ENCODE peak calls at places on chromosomes 2 and 18, in nine cellular contexts. M is GM13977, U is RWPE1, T is SJCRH30, Y is NCI-H510A, R is SK-N-DZ, V is T-helper 9 cell, A is neuronal stem cell, O is small intestine. G is an unnamed sample.

GRCh38 chr18:74242451-74243096 is 49.2 kb downstream of the CYB5A start:
- DNase-seq in U (no peak), A (no peak), M (no peak), V (no peak), R (no peak), T (no peak), O (peak), Y (no peak), G (no peak)

GRCh38 chr2:216877085-216877484 is 17.2 kb upstream of the TNP1 start:
- DNase-seq in R (no peak), A (no peak), O (no peak), T (no peak), Y (no peak), V (no peak), U (no peak), M (no peak), G (no peak)

GRCh38 chr2:27071990-27072830 is 756 bp upstream of the OST4 start:
- DNase-seq in Y (no peak), A (no peak), R (peak), U (no peak), O (no peak), M (peak), T (peak), V (no peak), G (no peak)

GRCh38 chr2:121748202-121748601 is 7.2 kb upstream of the TSN start:
- DNase-seq in U (no peak), R (peak), M (no peak), O (no peak), Y (no peak), A (no peak), V (no peak), T (peak), G (no peak)

GRCh38 chr2:64807417-64807816 is 153.7 kb upstream of the SERTAD2 start:
- DNase-seq in Y (no peak), M (peak), U (peak), V (no peak), R (no peak), O (no peak), A (no peak), T (peak), G (no peak)

GRCh38 chr2:100767810-100768806 is 51.8 kb upstream of the NPAS2 start:
- DNase-seq in M (no peak), O (peak), V (no peak), R (no peak), Y (no peak), A (no peak), U (no peak), T (no peak), G (no peak)

GRCh38 chr2:144827404-144827803 is 307.5 kb upstream of the ZEB2 start:
- DNase-seq in R (no peak), Y (no peak), V (no peak), M (no peak), T (no peak), U (no peak), O (no peak), A (no peak), G (no peak)

GRCh38 chr2:205545971-205546370 is 136.3 kb upstream of the NRP2 start:
- DNase-seq in Y (no peak), O (no peak), R (no peak), A (no peak), U (no peak), V (no peak), M (no peak), T (no peak), G (no peak)

GRCh38 chr18:24428709-24429108 is 2.2 kb downstream of the IMPACT start:
- DNase-seq in Y (no peak), U (no peak), O (no peak), A (no peak), M (no peak), T (no peak), R (no peak), V (no peak), G (no peak)

GRCh38 chr2:1718339-1719220 is 25.7 kb downstream of the PXDN start:
- DNase-seq in V (no peak), O (no peak), T (no peak), M (no peak), R (no peak), Y (no peak), A (no peak), U (no peak), G (no peak)

GRCh38 chr2:168494190-168494711 is 38.2 kb downstream of the CERS6 start:
- DNase-seq in U (no peak), V (no peak), O (peak), T (no peak), A (no peak), M (no peak), Y (no peak), R (no peak), G (no peak)

GRCh38 chr2:38653715-38654494 is 12.0 kb upstream of the GALM start:
- DNase-seq in U (peak), Y (no peak), T (no peak), O (no peak), A (no peak), M (no peak), V (no peak), R (no peak), G (no peak)

GRCh38 chr2:131156452-131157149 is 51.5 kb downstream of the PLEKHB2 start:
- DNase-seq in U (no peak), M (peak), O (no peak), T (no peak), V (no peak), A (no peak), Y (no peak), R (no peak), G (peak)

GRCh38 chr2:171598713-171599319 is 76.5 kb downstream of the CYBRD1 start:
- DNase-seq in V (peak), M (peak), R (peak), U (peak), A (peak), O (peak), T (peak), Y (peak), G (peak)

GRCh38 chr2:152500777-152501176 is 165.8 kb downstream of the FMNL2 start:
- DNase-seq in O (no peak), U (no peak), V (no peak), R (no peak), A (no peak), T (no peak), Y (no peak), M (no peak), G (no peak)

GRCh38 chr2:28981016-28981441 is at the start of gene TOGARAM2:
- DNase-seq in V (no peak), M (no peak), R (no peak), Y (peak), U (no peak), A (no peak), O (no peak), T (no peak), G (no peak)

GRCh38 chr2:202337706-202338346 is 38.3 kb upstream of the BMPR2 start:
- DNase-seq in U (no peak), R (peak), A (no peak), Y (no peak), O (no peak), T (no peak), V (no peak), M (no peak), G (no peak)

GRCh38 chr18:76212958-76213357 is 282.1 kb downstream of the ZNF516 start:
- DNase-seq in A (peak), R (no peak), M (no peak), T (no peak), O (no peak), Y (peak), U (no peak), V (no peak), G (no peak)

GRCh38 chr18:71028285-71028762 is 739.5 kb downstream of the SOCS6 start:
- DNase-seq in T (peak), Y (no peak), R (peak), V (no peak), M (no peak), O (no peak), U (no peak), A (no peak), G (no peak)

GRCh38 chr2:176056411-176056810 is 27.4 kb downstream of the EVX2 start:
- DNase-seq in O (no peak), M (no peak), R (no peak), T (peak), V (no peak), Y (peak), U (no peak), A (no peak), G (no peak)

GRCh38 chr2:37711308-37711731 is 39.9 kb upstream of the CDC42EP3 start:
- DNase-seq in T (peak), A (no peak), M (no peak), U (peak), V (peak), O (peak), Y (no peak), R (no peak), G (peak)

GRCh38 chr2:42967959-42968674 is 175.7 kb upstream of the HAAO start:
- DNase-seq in T (peak), M (no peak), U (no peak), V (no peak), R (peak), Y (no peak), O (no peak), A (no peak), G (no peak)

GRCh38 chr2:176729706-176730569 is 460.7 kb downstream of the MTX2 start:
- DNase-seq in T (no peak), M (no peak), O (peak), U (no peak), R (no peak), A (no peak), V (no peak), Y (no peak), G (no peak)

GRCh38 chr2:189628817-189629552 is 32.3 kb upstream of the ASNSD1 start:
- DNase-seq in A (no peak), O (no peak), R (no peak), V (no peak), Y (no peak), T (no peak), U (no peak), M (no peak), G (no peak)

GRCh38 chr2:19356545-19357382 is 1.7 kb downstream of the OSR1 start:
- DNase-seq in Y (no peak), A (no peak), M (peak), U (no peak), V (no peak), T (no peak), R (no peak), O (no peak), G (no peak)

GRCh38 chr2:28618221-28619141 is 122.6 kb downstream of the PLB1 start:
- DNase-seq in U (no peak), M (no peak), O (no peak), R (no peak), Y (no peak), V (no peak), T (no peak), A (no peak), G (no peak)

GRCh38 chr18:59612461-59612860 is 84.8 kb downstream of the CCBE1 start:
- DNase-seq in A (no peak), O (no peak), R (no peak), M (no peak), Y (no peak), T (no peak), V (no peak), U (no peak), G (no peak)

GRCh38 chr2:111703759-111704158 is 180.2 kb downstream of the ANAPC1 start:
- DNase-seq in M (no peak), A (no peak), T (no peak), Y (no peak), O (no peak), R (no peak), U (no peak), V (no peak), G (no peak)

GRCh38 chr2:235827585-235827992 is 333.7 kb downstream of the AGAP1 start:
- DNase-seq in T (peak), R (no peak), A (no peak), M (no peak), U (peak), O (peak), Y (no peak), V (no peak), G (no peak)

GRCh38 chr2:200308001-200308400 is 1.5 kb downstream of the SPATS2L start:
- DNase-seq in U (no peak), T (no peak), M (no peak), V (no peak), O (peak), A (no peak), Y (no peak), R (no peak), G (no peak)

GRCh38 chr2:84882775-84883550 is 2.1 kb upstream of the TRABD2A start:
- DNase-seq in U (no peak), T (no peak), O (no peak), V (no peak), M (no peak), R (no peak), A (no peak), Y (no peak), G (no peak)

GRCh38 chr2:191611614-191612013 is 66.3 kb upstream of the NABP1 start:
- DNase-seq in A (no peak), R (no peak), O (no peak), M (peak), Y (no peak), V (no peak), U (no peak), T (no peak), G (peak)

GRCh38 chr18:13216732-13217465 is 1.7 kb upstream of the LDLRAD4 start:
- DNase-seq in U (no peak), T (no peak), Y (no peak), O (peak), V (peak), A (peak), M (peak), R (peak), G (no peak)

GRCh38 chr18:45112682-45113081 is 432.0 kb downstream of the SETBP1 start:
- DNase-seq in T (no peak), R (no peak), M (no peak), A (no peak), O (no peak), Y (no peak), U (no peak), V (no peak), G (no peak)

GRCh38 chr2:9288233-9288632 is 81.6 kb downstream of the ASAP2 start:
- DNase-seq in Y (no peak), R (no peak), U (peak), A (no peak), T (peak), M (no peak), V (no peak), O (no peak), G (no peak)

GRCh38 chr2:48968011-48968410 is 186.3 kb downstream of the FSHR start:
- DNase-seq in M (no peak), T (no peak), V (no peak), U (no peak), O (no peak), Y (no peak), R (no peak), A (no peak), G (no peak)

GRCh38 chr2:153986488-153987229 is 114.9 kb downstream of the GALNT13 start:
- DNase-seq in V (no peak), U (peak), Y (no peak), T (peak), M (no peak), O (no peak), A (peak), R (no peak), G (no peak)

GRCh38 chr2:207487650-207488315 is 42.0 kb upstream of the CREB1 start:
- DNase-seq in U (peak), Y (no peak), R (no peak), V (no peak), A (no peak), O (no peak), M (no peak), T (no peak), G (no peak)